ENCODE peak calls at places on chromosomes 11 and 22, in six cellular contexts. Z is thoracic aorta, E is HL-60, B is mucosa of descending colon, D is right lobe of liver, G is prostate gland. J is an unnamed sample.

GRCh38 chr11:65399845-65400244 is 13.4 kb downstream of the FRMD8 start:
- DNase-seq in B (no peak), D (no peak), Z (no peak), G (no peak), E (no peak), J (no peak)

GRCh38 chr22:28481725-28482124 is 197.9 kb downstream of the TTC28 start:
- DNase-seq in E (no peak), Z (no peak), D (no peak), B (no peak), G (no peak), J (no peak)

GRCh38 chr22:44625981-44626687 is 75.9 kb upstream of the PRR5 start:
- DNase-seq in E (peak), B (peak), G (peak), Z (no peak), D (peak), J (peak)

GRCh38 chr22:36433318-36434231 is 45.8 kb upstream of the MYH9 start:
- DNase-seq in E (no peak), Z (no peak), B (peak), D (peak), G (peak), J (no peak)

GRCh38 chr11:2737226-2737590 is 37.4 kb upstream of the KCNQ1OT1 start:
- DNase-seq in Z (no peak), D (no peak), E (no peak), B (no peak), G (no peak), J (no peak)

GRCh38 chr22:46071451-46072029 is 78.8 kb upstream of the PPARA start:
- DNase-seq in G (peak), D (peak), Z (peak), E (peak), B (peak), J (peak)

GRCh38 chr11:106917973-106918372 is 100.3 kb downstream of the GUCY1A2 start:
- DNase-seq in G (no peak), Z (no peak), B (no peak), D (no peak), E (peak), J (no peak)

GRCh38 chr11:12757416-12757815 is 83.2 kb downstream of the TEAD1 start:
- DNase-seq in E (no peak), Z (no peak), G (no peak), D (no peak), B (no peak), J (no peak)

GRCh38 chr11:45089845-45090499 is 56.5 kb upstream of the PRDM11 start:
- DNase-seq in B (no peak), E (peak), Z (no peak), D (no peak), G (no peak), J (no peak)

GRCh38 chr11:62514151-62514550 is 32.5 kb downstream of the AHNAK start:
- DNase-seq in Z (no peak), G (no peak), B (no peak), D (no peak), E (no peak), J (no peak)

GRCh38 chr11:126212089-126212660 is 593 bp downstream of the FAM118B start:
- DNase-seq in Z (no peak), E (no peak), G (no peak), B (no peak), D (no peak), J (no peak)

GRCh38 chr11:78179459-78180071 is 8.9 kb downstream of the KCTD21 start:
- DNase-seq in Z (no peak), B (no peak), G (no peak), D (peak), E (no peak), J (no peak)

GRCh38 chr11:46345131-46345597 is 2.1 kb upstream of the DGKZ start:
- DNase-seq in E (peak), G (peak), Z (no peak), D (peak), B (peak), J (no peak)

GRCh38 chr22:44191036-44191454 is 10.3 kb downstream of the PARVG start:
- DNase-seq in D (no peak), G (no peak), E (peak), Z (no peak), B (peak), J (no peak)

GRCh38 chr11:120548682-120549209 is 37.2 kb downstream of the GRIK4 start:
- DNase-seq in Z (no peak), E (no peak), B (no peak), G (no peak), D (no peak), J (no peak)

GRCh38 chr11:120128392-120129172 is 9.3 kb downstream of the TRIM29 start:
- DNase-seq in E (no peak), G (peak), B (peak), Z (no peak), D (peak), J (peak)

GRCh38 chr22:24445481-24446290 is 18.3 kb downstream of the ADORA2A start:
- DNase-seq in E (no peak), Z (no peak), G (no peak), B (no peak), D (no peak), J (no peak)

GRCh38 chr11:15101072-15101701 is 13.5 kb upstream of the INSC start:
- DNase-seq in E (peak), B (no peak), G (peak), Z (no peak), D (peak), J (peak)

GRCh38 chr11:74318241-74318932 is 6.9 kb upstream of the P4HA3 start:
- DNase-seq in D (no peak), G (no peak), E (no peak), B (no peak), Z (no peak), J (no peak)

GRCh38 chr11:455566-456147 is 5.6 kb downstream of the PTDSS2 start:
- DNase-seq in Z (no peak), E (no peak), B (no peak), D (no peak), G (no peak), J (no peak)

GRCh38 chr22:19873138-19873959 is 18.7 kb upstream of the GNB1L start:
- DNase-seq in Z (no peak), D (peak), G (no peak), E (no peak), B (peak), J (no peak)

GRCh38 chr22:35510481-35510934 is 30.1 kb upstream of the RASD2 start:
- DNase-seq in G (no peak), Z (no peak), E (no peak), B (no peak), D (no peak), J (no peak)

GRCh38 chr22:21815958-21816357 is 51.5 kb downstream of the MAPK1 start:
- DNase-seq in B (no peak), D (no peak), G (no peak), Z (no peak), E (no peak), J (no peak)

GRCh38 chr22:24969588-24970301 is 17.2 kb downstream of the KIAA1671 start:
- DNase-seq in D (peak), Z (no peak), B (no peak), G (peak), E (no peak), J (peak)

GRCh38 chr22:36386351-36386899 is 1.3 kb downstream of the MYH9 start:
- DNase-seq in B (peak), E (peak), D (peak), G (peak), Z (no peak), J (no peak)

GRCh38 chr22:33996824-33997223 is 76.5 kb upstream of the LARGE1 start:
- DNase-seq in D (no peak), G (no peak), E (no peak), B (no peak), Z (no peak), J (no peak)

GRCh38 chr11:95148421-95148820 is 58.8 kb downstream of the ENDOD1 start:
- DNase-seq in D (no peak), Z (no peak), E (no peak), B (no peak), G (no peak), J (no peak)

GRCh38 chr11:64883575-64883974 is 5.2 kb upstream of the EHD1 start:
- DNase-seq in B (peak), D (no peak), G (no peak), E (no peak), Z (no peak), J (no peak)

GRCh38 chr11:133803026-133803425 is 42.3 kb downstream of the SPATA19 start:
- DNase-seq in B (no peak), G (no peak), Z (no peak), D (no peak), E (no peak), J (no peak)

DNA sequence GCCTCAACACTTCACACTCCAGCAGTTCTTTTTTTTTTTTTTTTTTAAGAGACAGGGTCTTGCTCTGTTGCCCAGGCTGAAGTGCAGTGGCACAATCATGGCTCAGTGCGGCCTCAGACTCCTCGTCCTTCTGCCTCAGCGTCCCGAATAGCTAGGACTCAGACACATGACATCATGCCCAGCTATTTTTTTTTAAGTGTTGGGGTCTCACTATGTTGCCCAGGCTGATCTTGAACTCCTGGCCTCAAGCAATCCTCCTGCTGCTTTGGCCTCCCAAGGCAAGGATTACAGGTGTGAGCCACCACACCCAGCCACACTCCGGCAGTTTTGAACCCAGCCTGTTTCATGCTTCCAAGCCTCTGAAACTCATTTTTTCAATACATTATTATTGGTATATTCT is 3.7 kb downstream of the PPP2R1B start:
- DNase-seq in G (no peak), B (no peak), D (no peak), E (no peak), Z (no peak), J (no peak)
- TF ChIP-seq CTCF in G (no peak), B (no peak), D (no peak), E (no peak), Z (no peak), J (no peak)

GRCh38 chr11:63813563-63814382 is 517 bp downstream of the SPINDOC start:
- DNase-seq in Z (no peak), E (no peak), B (peak), D (peak), G (peak), J (no peak)
- H3K4me3 ChIP-seq in Z (peak), E (peak), B (peak), D (peak), G (peak), J (peak)

GRCh38 chr11:70456921-70457532 is 58.7 kb downstream of the CTTN start:
- DNase-seq in G (no peak), E (peak), Z (no peak), B (no peak), D (no peak), J (no peak)
- TF ChIP-seq CTCF in G (no peak), E (no peak), Z (no peak), B (no peak), D (no peak), J (no peak)

GRCh38 chr11:110379261-110379660 is 50.5 kb upstream of the FDX1 start:
- DNase-seq in E (no peak), G (no peak), D (no peak), Z (no peak), B (no peak), J (no peak)

GRCh38 chr11:110376711-110377324 is 52.9 kb upstream of the FDX1 start:
- DNase-seq in D (peak), G (peak), B (no peak), E (peak), Z (peak), J (peak)

GRCh38 chr11:110379936-110380335 is 49.8 kb upstream of the FDX1 start:
- DNase-seq in D (no peak), B (no peak), E (no peak), G (no peak), Z (no peak), J (no peak)

GRCh38 chr11:110377451-110377850 is 52.3 kb upstream of the FDX1 start:
- DNase-seq in D (no peak), Z (no peak), G (no peak), B (no peak), E (no peak), J (no peak)

GRCh38 chr11:110381214-110381613 is 48.5 kb upstream of the FDX1 start:
- DNase-seq in D (no peak), E (no peak), Z (no peak), G (no peak), B (no peak), J (no peak)
- H3K4me3 ChIP-seq in D (no peak), E (no peak), Z (no peak), G (no peak), B (no peak), J (no peak)

DNA sequence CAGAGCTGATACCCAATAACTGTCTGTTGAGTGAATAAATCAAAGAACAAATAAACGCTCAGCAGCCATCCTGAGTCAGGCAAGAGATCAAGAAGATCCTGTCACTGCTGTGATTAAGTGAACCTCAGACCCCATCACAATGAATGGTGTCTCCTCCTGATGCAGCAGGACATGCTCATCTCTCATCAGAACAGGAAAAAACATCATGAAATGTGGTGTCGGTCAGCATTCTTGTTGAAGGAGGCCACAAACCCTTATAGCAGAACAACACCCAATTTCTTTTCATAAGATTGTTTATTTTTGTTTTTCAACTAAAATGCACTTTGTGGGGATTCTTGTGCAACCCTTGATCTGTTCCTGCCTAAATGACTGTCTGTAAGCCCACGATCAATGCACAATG is 60.3 kb downstream of the SYTL2 start:
- DNase-seq in Z (no peak), E (no peak), B (no peak), D (no peak), G (no peak), J (no peak)
- TF ChIP-seq CTCF in Z (no peak), E (no peak), B (no peak), D (no peak), G (no peak), J (no peak)

GRCh38 chr22:39240841-39241631 is 3.7 kb downstream of the PDGFB start:
- DNase-seq in G (peak), D (no peak), B (peak), E (no peak), Z (no peak), J (peak)

GRCh38 chr22:39242809-39243442 is 1.9 kb downstream of the PDGFB start:
- DNase-seq in B (no peak), Z (no peak), D (no peak), E (no peak), G (peak), J (peak)

GRCh38 chr22:39243443-39244072 is 1.2 kb downstream of the PDGFB start:
- DNase-seq in E (no peak), Z (no peak), G (peak), D (no peak), B (no peak), J (no peak)

GRCh38 chr22:39241632-39242388 is 3.0 kb downstream of the PDGFB start:
- DNase-seq in Z (no peak), G (no peak), B (no peak), D (no peak), E (no peak), J (no peak)

GRCh38 chr22:39242389-39242808 is 2.4 kb downstream of the PDGFB start:
- DNase-seq in D (no peak), E (no peak), B (no peak), Z (no peak), G (no peak), J (no peak)
- H3K4me3 ChIP-seq in D (peak), E (no peak), B (no peak), Z (peak), G (peak), J (peak)

DNA sequence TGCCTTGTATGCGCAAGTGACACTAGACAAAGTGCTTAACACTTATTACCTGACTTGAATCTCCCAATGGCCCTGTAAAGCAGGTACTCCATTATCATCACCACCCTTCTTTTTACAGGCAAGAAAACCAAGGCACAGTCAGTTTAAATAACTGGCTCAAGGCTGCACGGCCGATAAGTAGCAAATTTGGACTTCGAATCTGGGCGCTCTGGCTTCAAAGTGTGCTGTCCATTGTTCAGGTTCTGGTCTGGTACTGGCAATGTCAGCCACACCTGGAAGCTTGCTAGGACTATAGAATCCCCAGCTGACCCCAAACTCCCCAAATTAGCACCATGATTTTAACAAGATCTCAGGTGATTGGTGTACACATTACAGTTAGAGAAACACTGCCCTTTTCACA is 19.3 kb upstream of the EHF start:
- DNase-seq in B (no peak), E (no peak), G (no peak), Z (no peak), D (no peak), J (no peak)
- TF ChIP-seq CTCF in B (no peak), E (no peak), G (no peak), Z (no peak), D (no peak), J (no peak)

GRCh38 chr11:111574373-111575230 is 27.6 kb upstream of the SIK2 start:
- DNase-seq in E (no peak), Z (no peak), G (no peak), D (no peak), B (no peak), J (no peak)

GRCh38 chr11:111570796-111571195 is 30.3 kb downstream of the LAYN start:
- DNase-seq in B (no peak), E (no peak), Z (no peak), G (no peak), D (no peak), J (no peak)

GRCh38 chr11:111571829-111572501 is 30.3 kb upstream of the SIK2 start:
- DNase-seq in B (no peak), G (no peak), D (no peak), Z (no peak), E (no peak), J (no peak)

GRCh38 chr11:111575748-111576147 is 26.5 kb upstream of the SIK2 start:
- DNase-seq in E (no peak), B (no peak), Z (no peak), G (no peak), D (no peak), J (no peak)

DNA sequence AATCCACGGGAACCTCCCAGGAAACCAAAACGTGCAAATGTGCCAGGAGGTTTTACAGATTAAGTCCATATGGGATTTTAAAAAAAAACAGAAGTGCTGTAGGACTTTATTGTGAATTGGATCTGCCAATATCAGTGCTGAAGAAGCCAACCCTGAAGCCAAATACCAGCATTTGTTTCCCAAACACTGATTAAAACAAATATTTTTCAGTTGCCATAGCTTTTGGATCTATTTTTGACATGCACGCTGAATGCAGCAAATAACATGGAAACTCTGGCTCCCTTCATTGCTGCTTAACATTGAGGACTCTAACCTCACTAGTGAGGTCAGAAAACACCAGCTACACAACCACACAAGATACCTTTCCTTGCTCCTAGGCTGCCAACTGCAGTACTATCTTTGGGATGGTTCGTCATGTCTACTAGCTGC is 28.4 kb upstream of the SIK2 start:
- DNase-seq in G (no peak), Z (no peak), B (no peak), E (no peak), D (no peak), J (no peak)
- H3K4me3 ChIP-seq in G (no peak), Z (peak), B (no peak), E (no peak), D (no peak), J (no peak)

DNA sequence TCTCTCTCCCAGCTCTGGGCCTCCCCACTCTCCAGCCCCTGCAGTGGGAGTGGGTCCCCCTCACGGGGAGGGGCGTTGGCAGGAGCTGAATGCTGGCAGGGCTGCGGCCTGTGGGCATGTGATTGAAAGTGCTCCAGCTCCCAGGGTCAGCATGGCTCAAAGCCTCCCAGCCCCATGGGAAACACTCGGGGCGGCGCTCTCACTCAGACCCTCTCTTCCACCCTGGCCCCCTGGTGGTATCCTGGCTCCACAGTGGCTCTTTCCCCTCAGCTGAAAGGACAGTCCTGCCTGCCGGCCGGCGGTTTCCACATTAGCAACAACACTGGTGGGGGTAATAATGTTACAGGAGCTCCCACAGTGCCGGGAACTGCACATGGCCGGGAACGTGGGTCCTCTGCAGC is 35.5 kb downstream of the POLR3H start:
- DNase-seq in B (no peak), E (no peak), D (no peak), Z (no peak), G (no peak), J (no peak)
- TF ChIP-seq CTCF in B (no peak), E (no peak), D (no peak), Z (peak), G (no peak), J (no peak)